ENCODE peak calls at places on chromosome 11, in six cellular contexts. One of them, this sample, is unnamed.

GRCh38 chr11:74024630-74025029 is 15.7 kb upstream of the UCP3 start:
- DNase-seq in GM13977: no peak
- DNase-seq in ovary: no peak
- DNase-seq in Calu3: no peak
- DNase-seq in cardiac fibroblast: peak; percentile 94
- DNase-seq in body of pancreas: peak; percentile 54
- DNase-seq in this sample: no peak

GRCh38 chr11:36265793-36266628 is 23.2 kb downstream of the COMMD9 start:
- DNase-seq in GM13977: peak; percentile 67
- DNase-seq in ovary: peak; percentile 73
- DNase-seq in Calu3: peak; percentile 64
- DNase-seq in cardiac fibroblast: peak; percentile 62
- DNase-seq in body of pancreas: peak; percentile 72
- DNase-seq in this sample: peak; percentile 75

GRCh38 chr11:97814325-97814959 is 1206.3 kb upstream of the CNTN5 start:
- DNase-seq in GM13977: no peak
- DNase-seq in ovary: no peak
- DNase-seq in Calu3: no peak
- DNase-seq in cardiac fibroblast: peak; percentile 37
- DNase-seq in body of pancreas: no peak
- DNase-seq in this sample: no peak

GRCh38 chr11:87173185-87174039 is 135.7 kb downstream of the TMEM135 start:
- DNase-seq in GM13977: no peak
- DNase-seq in ovary: no peak
- DNase-seq in Calu3: peak; percentile 3
- DNase-seq in cardiac fibroblast: peak; percentile 72
- DNase-seq in body of pancreas: no peak
- DNase-seq in this sample: no peak

GRCh38 chr11:67082071-67082791 is 25.6 kb downstream of the RHOD start:
- DNase-seq in GM13977: no peak
- DNase-seq in ovary: peak; percentile 32
- DNase-seq in Calu3: peak; percentile 49
- DNase-seq in cardiac fibroblast: no peak
- DNase-seq in body of pancreas: no peak
- DNase-seq in this sample: no peak

GRCh38 chr11:73439002-73439843 is 63.0 kb downstream of the RELT start:
- DNase-seq in GM13977: no peak
- DNase-seq in ovary: no peak
- DNase-seq in Calu3: no peak
- DNase-seq in cardiac fibroblast: no peak
- DNase-seq in body of pancreas: no peak
- DNase-seq in this sample: no peak

GRCh38 chr11:9057032-9057431 is 34.4 kb downstream of the SCUBE2 start:
- DNase-seq in GM13977: no peak
- DNase-seq in ovary: no peak
- DNase-seq in Calu3: no peak
- DNase-seq in cardiac fibroblast: no peak
- DNase-seq in body of pancreas: no peak
- DNase-seq in this sample: no peak

GRCh38 chr11:12061851-12062560 is 48.4 kb upstream of the MICAL2 start:
- DNase-seq in GM13977: no peak
- DNase-seq in ovary: no peak
- DNase-seq in Calu3: no peak
- DNase-seq in cardiac fibroblast: no peak
- DNase-seq in body of pancreas: no peak
- DNase-seq in this sample: no peak

GRCh38 chr11:118530180-118530682 is 761 bp upstream of the TMEM25 start:
- DNase-seq in GM13977: no peak
- DNase-seq in ovary: no peak
- DNase-seq in Calu3: no peak
- DNase-seq in cardiac fibroblast: no peak
- DNase-seq in body of pancreas: peak; percentile 68
- DNase-seq in this sample: peak; percentile 72

GRCh38 chr11:22432331-22433065 is 94.3 kb downstream of the SLC17A6 start:
- DNase-seq in GM13977: no peak
- DNase-seq in ovary: peak; percentile 50
- DNase-seq in Calu3: no peak
- DNase-seq in cardiac fibroblast: peak; percentile 80
- DNase-seq in body of pancreas: peak; percentile 55
- DNase-seq in this sample: no peak

GRCh38 chr11:6202036-6202435 is 3.0 kb downstream of the OR52W1 start:
- DNase-seq in GM13977: no peak
- DNase-seq in ovary: no peak
- DNase-seq in Calu3: no peak
- DNase-seq in cardiac fibroblast: no peak
- DNase-seq in body of pancreas: no peak
- DNase-seq in this sample: no peak

GRCh38 chr11:79304599-79305212 is 136.1 kb downstream of the TENM4 start:
- DNase-seq in GM13977: peak; percentile 19
- DNase-seq in ovary: no peak
- DNase-seq in Calu3: no peak
- DNase-seq in cardiac fibroblast: no peak
- DNase-seq in body of pancreas: no peak
- DNase-seq in this sample: no peak

GRCh38 chr11:63251312-63251711 is 7.9 kb upstream of the SLC22A25 start:
- DNase-seq in GM13977: no peak
- DNase-seq in ovary: no peak
- DNase-seq in Calu3: no peak
- DNase-seq in cardiac fibroblast: no peak
- DNase-seq in body of pancreas: no peak
- DNase-seq in this sample: no peak

GRCh38 chr11:396948-397548 is 3.0 kb downstream of the PKP3 start:
- DNase-seq in GM13977: peak; percentile 95
- DNase-seq in ovary: peak; percentile 79
- DNase-seq in Calu3: no peak
- DNase-seq in cardiac fibroblast: peak; percentile 49
- DNase-seq in body of pancreas: peak; percentile 50
- DNase-seq in this sample: no peak

GRCh38 chr11:24234822-24235508 is 261.9 kb upstream of the LUZP2 start:
- DNase-seq in GM13977: no peak
- DNase-seq in ovary: no peak
- DNase-seq in Calu3: peak; percentile 62
- DNase-seq in cardiac fibroblast: peak; percentile 21
- DNase-seq in body of pancreas: peak; percentile 42
- DNase-seq in this sample: peak; percentile 72

GRCh38 chr11:34161812-34162506 is 56.5 kb downstream of the NAT10 start:
- DNase-seq in GM13977: peak; percentile 68
- DNase-seq in ovary: no peak
- DNase-seq in Calu3: no peak
- DNase-seq in cardiac fibroblast: peak; percentile 18
- DNase-seq in body of pancreas: no peak
- DNase-seq in this sample: no peak

GRCh38 chr11:123219066-123219697 is 24.1 kb upstream of the CLMP start:
- DNase-seq in GM13977: no peak
- DNase-seq in ovary: no peak
- DNase-seq in Calu3: no peak
- DNase-seq in cardiac fibroblast: peak; percentile 55
- DNase-seq in body of pancreas: no peak
- DNase-seq in this sample: no peak

GRCh38 chr11:116317212-116317611 is 455.6 kb downstream of the BUD13 start:
- DNase-seq in GM13977: no peak
- DNase-seq in ovary: no peak
- DNase-seq in Calu3: no peak
- DNase-seq in cardiac fibroblast: no peak
- DNase-seq in body of pancreas: no peak
- DNase-seq in this sample: no peak

GRCh38 chr11:76589945-76590630 is 80.5 kb downstream of the LRRC32 start:
- DNase-seq in GM13977: no peak
- DNase-seq in ovary: no peak
- DNase-seq in Calu3: no peak
- DNase-seq in cardiac fibroblast: no peak
- DNase-seq in body of pancreas: no peak
- DNase-seq in this sample: no peak

GRCh38 chr11:69541501-69542313 is 60.2 kb downstream of the LINC01488 start:
- DNase-seq in GM13977: no peak
- DNase-seq in ovary: no peak
- DNase-seq in Calu3: peak; percentile 23
- DNase-seq in cardiac fibroblast: peak; percentile 48
- DNase-seq in body of pancreas: peak; percentile 41
- DNase-seq in this sample: peak; percentile 71

GRCh38 chr11:62054484-62055121 is 69.2 kb upstream of the INCENP start:
- DNase-seq in GM13977: no peak
- DNase-seq in ovary: no peak
- DNase-seq in Calu3: peak; percentile 66
- DNase-seq in cardiac fibroblast: peak; percentile 61
- DNase-seq in body of pancreas: peak; percentile 64
- DNase-seq in this sample: no peak

GRCh38 chr11:134854391-134854991 is 442.4 kb upstream of the B3GAT1 start:
- DNase-seq in GM13977: no peak
- DNase-seq in ovary: no peak
- DNase-seq in Calu3: no peak
- DNase-seq in cardiac fibroblast: no peak
- DNase-seq in body of pancreas: no peak
- DNase-seq in this sample: no peak

GRCh38 chr11:113593698-113594308 is 112.3 kb downstream of the TMPRSS5 start:
- DNase-seq in GM13977: peak; percentile 34
- DNase-seq in ovary: no peak
- DNase-seq in Calu3: no peak
- DNase-seq in cardiac fibroblast: no peak
- DNase-seq in body of pancreas: no peak
- DNase-seq in this sample: no peak

GRCh38 chr11:71964641-71965040 is 34.1 kb upstream of the IL18BP start:
- DNase-seq in GM13977: no peak
- DNase-seq in ovary: no peak
- DNase-seq in Calu3: no peak
- DNase-seq in cardiac fibroblast: no peak
- DNase-seq in body of pancreas: no peak
- DNase-seq in this sample: no peak

GRCh38 chr11:71963468-71963867 is 34.6 kb downstream of the RNF121 start:
- DNase-seq in GM13977: no peak
- DNase-seq in ovary: no peak
- DNase-seq in Calu3: no peak
- DNase-seq in cardiac fibroblast: no peak
- DNase-seq in body of pancreas: no peak
- DNase-seq in this sample: no peak

DNA sequence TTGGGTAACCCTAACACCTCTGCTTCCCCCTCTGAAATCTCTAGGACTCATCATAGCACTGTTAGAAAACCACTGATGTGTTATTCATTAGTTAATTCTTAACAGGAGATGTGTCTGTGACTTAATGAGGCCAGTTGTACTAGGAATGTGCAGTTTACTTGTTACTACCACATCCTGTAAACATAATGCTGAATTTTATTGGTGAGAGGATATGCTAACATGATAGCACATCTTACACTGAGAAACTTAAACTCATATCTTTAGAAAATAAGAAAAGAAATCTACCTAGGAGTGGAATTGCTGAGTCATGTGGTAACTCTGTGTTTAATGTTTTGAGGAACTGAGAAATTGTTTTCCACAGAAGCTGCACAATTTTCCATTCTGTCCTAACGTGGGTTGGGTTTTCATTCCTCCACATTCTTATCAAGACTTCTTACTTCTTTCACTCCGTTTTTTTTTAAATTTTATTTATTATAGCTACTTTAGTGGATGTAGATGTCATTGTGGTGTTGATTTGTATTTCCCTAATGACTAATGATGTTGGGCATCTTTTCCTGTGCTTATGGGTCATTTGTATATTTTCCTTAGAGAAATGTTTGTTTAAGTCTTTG is 33.7 kb downstream of the RNF121 start:
- DNase-seq in GM13977: peak; percentile 42
- DNase-seq in ovary: no peak
- DNase-seq in Calu3: no peak
- DNase-seq in cardiac fibroblast: peak; percentile 60
- DNase-seq in body of pancreas: no peak
- DNase-seq in this sample: no peak
- TF ChIP-seq CTCF in GM13977: no peak
- TF ChIP-seq CTCF in ovary: no peak
- TF ChIP-seq CTCF in Calu3: no peak
- TF ChIP-seq CTCF in cardiac fibroblast: no peak
- TF ChIP-seq CTCF in body of pancreas: no peak
- TF ChIP-seq CTCF in this sample: no peak

GRCh38 chr11:27699242-27699925 is 871 bp downstream of the BDNF start:
- DNase-seq in GM13977: no peak
- DNase-seq in ovary: peak; percentile 26
- DNase-seq in Calu3: peak; percentile 11
- DNase-seq in cardiac fibroblast: no peak
- DNase-seq in body of pancreas: no peak
- DNase-seq in this sample: peak; percentile 54
- TF ChIP-seq CTCF in GM13977: no peak
- TF ChIP-seq CTCF in ovary: no peak
- TF ChIP-seq CTCF in Calu3: no peak
- TF ChIP-seq CTCF in cardiac fibroblast: no peak
- TF ChIP-seq CTCF in body of pancreas: no peak
- TF ChIP-seq CTCF in this sample: no peak

GRCh38 chr11:44876923-44877322 is 73.8 kb downstream of the TP53I11 start:
- DNase-seq in GM13977: no peak
- DNase-seq in ovary: no peak
- DNase-seq in Calu3: no peak
- DNase-seq in cardiac fibroblast: no peak
- DNase-seq in body of pancreas: no peak
- DNase-seq in this sample: no peak

GRCh38 chr11:44879432-44879831 is 71.3 kb downstream of the TP53I11 start:
- DNase-seq in GM13977: no peak
- DNase-seq in ovary: no peak
- DNase-seq in Calu3: no peak
- DNase-seq in cardiac fibroblast: no peak
- DNase-seq in body of pancreas: no peak
- DNase-seq in this sample: no peak

GRCh38 chr11:44878696-44879095 is 72.0 kb downstream of the TP53I11 start:
- DNase-seq in GM13977: no peak
- DNase-seq in ovary: no peak
- DNase-seq in Calu3: no peak
- DNase-seq in cardiac fibroblast: no peak
- DNase-seq in body of pancreas: no peak
- DNase-seq in this sample: no peak

GRCh38 chr11:44876194-44876723 is 74.4 kb downstream of the TP53I11 start:
- DNase-seq in GM13977: no peak
- DNase-seq in ovary: no peak
- DNase-seq in Calu3: no peak
- DNase-seq in cardiac fibroblast: no peak
- DNase-seq in body of pancreas: no peak
- DNase-seq in this sample: no peak

GRCh38 chr11:44877908-44878459 is 72.7 kb downstream of the TP53I11 start:
- DNase-seq in GM13977: no peak
- DNase-seq in ovary: peak; percentile 45
- DNase-seq in Calu3: no peak
- DNase-seq in cardiac fibroblast: peak; percentile 20
- DNase-seq in body of pancreas: no peak
- DNase-seq in this sample: no peak
- TF ChIP-seq CTCF in GM13977: no peak
- TF ChIP-seq CTCF in ovary: no peak
- TF ChIP-seq CTCF in Calu3: no peak
- TF ChIP-seq CTCF in cardiac fibroblast: no peak
- TF ChIP-seq CTCF in body of pancreas: no peak
- TF ChIP-seq CTCF in this sample: no peak

GRCh38 chr11:104130161-104130560 is 33.8 kb downstream of the PDGFD start:
- DNase-seq in GM13977: no peak
- DNase-seq in ovary: no peak
- DNase-seq in Calu3: no peak
- DNase-seq in cardiac fibroblast: no peak
- DNase-seq in body of pancreas: no peak
- DNase-seq in this sample: no peak
- TF ChIP-seq CTCF in GM13977: no peak
- TF ChIP-seq CTCF in ovary: no peak
- TF ChIP-seq CTCF in Calu3: no peak
- TF ChIP-seq CTCF in cardiac fibroblast: no peak
- TF ChIP-seq CTCF in body of pancreas: no peak
- TF ChIP-seq CTCF in this sample: no peak

GRCh38 chr11:68402355-68403031 is 58.1 kb upstream of the PPP6R3 start:
- DNase-seq in GM13977: no peak
- DNase-seq in ovary: peak; percentile 11
- DNase-seq in Calu3: no peak
- DNase-seq in cardiac fibroblast: no peak
- DNase-seq in body of pancreas: no peak
- DNase-seq in this sample: no peak
- TF ChIP-seq CTCF in GM13977: peak; percentile 17
- TF ChIP-seq CTCF in ovary: no peak
- TF ChIP-seq CTCF in Calu3: no peak
- TF ChIP-seq CTCF in cardiac fibroblast: no peak
- TF ChIP-seq CTCF in body of pancreas: no peak
- TF ChIP-seq CTCF in this sample: no peak